ENCODE peak calls at places on chromosomes 12 and 14, in four cellular contexts. O, E, V and Z are unnamed samples.
A peak's percentile ranks its signal among the peaks of the same experiment; 100 is the strongest.

GRCh38 chr12:57497223-57498142 is 9.6 kb downstream of the MARS1 start:
- DNase-seq in O (no peak), E (no peak), V (no peak), Z (no peak)

GRCh38 chr12:121494093-121494787 is 86.6 kb downstream of the KDM2B start:
- DNase-seq in E (peak; percentile 47), O (peak; percentile 44), V (peak; percentile 66), Z (peak; percentile 50)

GRCh38 chr12:28878629-28879028 is 270.4 kb upstream of the FAR2 start:
- DNase-seq in E (no peak), V (no peak), O (no peak), Z (no peak)

GRCh38 chr12:40175489-40175888 is 49.3 kb upstream of the LRRK2 start:
- DNase-seq in V (no peak), E (no peak), O (no peak), Z (no peak)

GRCh38 chr12:93387780-93388179 is 10.1 kb downstream of the NUDT4 start:
- DNase-seq in O (no peak), V (no peak), E (no peak), Z (no peak)

GRCh38 chr12:132284618-132285310 is 44.6 kb downstream of the GALNT9 start:
- DNase-seq in V (no peak), E (no peak), O (no peak), Z (no peak)

GRCh38 chr12:95004610-95005009 is 1.1 kb upstream of the NDUFA12 start:
- DNase-seq in O (no peak), E (no peak), V (peak; percentile 82), Z (no peak)

GRCh38 chr14:53626771-53627170 is 329.9 kb downstream of the BMP4 start:
- DNase-seq in E (no peak), O (no peak), V (no peak), Z (no peak)

GRCh38 chr14:66645716-66646115 is 137.8 kb downstream of the GPHN start:
- DNase-seq in O (no peak), V (no peak), E (no peak), Z (no peak)

GRCh38 chr12:29519585-29520182 is 22.2 kb upstream of the OVCH1 start:
- DNase-seq in E (no peak), O (no peak), V (peak; percentile 80), Z (no peak)

GRCh38 chr14:77022219-77022852 is 6.2 kb downstream of the IRF2BPL start:
- DNase-seq in V (no peak), E (no peak), O (peak; percentile 58), Z (no peak)

GRCh38 chr14:51824191-51824590 is 36.2 kb upstream of the GNG2 start:
- DNase-seq in V (peak; percentile 6), E (no peak), O (no peak), Z (no peak)

GRCh38 chr12:111339306-111339938 is 29.5 kb downstream of the PHETA1 start:
- DNase-seq in V (no peak), E (no peak), O (no peak), Z (no peak)

GRCh38 chr14:95664546-95664945 is 21.7 kb upstream of the TCL1B start:
- DNase-seq in E (no peak), V (no peak), O (no peak), Z (no peak)

GRCh38 chr12:53963005-53963404 is 8.3 kb downstream of the HOXC12 start:
- DNase-seq in E (no peak), O (no peak), V (no peak), Z (no peak)

GRCh38 chr12:42571327-42572009 is 18.1 kb downstream of the PRICKLE1 start:
- DNase-seq in E (no peak), V (no peak), O (no peak), Z (no peak)

GRCh38 chr14:50399251-50400032 is 2.8 kb upstream of the CDKL1 start:
- DNase-seq in O (peak; percentile 80), E (no peak), V (peak; percentile 63), Z (no peak)

GRCh38 chr12:89949457-89950195 is 241.0 kb upstream of the ATP2B1 start:
- DNase-seq in V (peak; percentile 72), O (peak; percentile 45), E (no peak), Z (no peak)

GRCh38 chr12:4047441-4047840 is 174.2 kb upstream of the PARP11 start:
- DNase-seq in O (no peak), E (no peak), V (no peak), Z (no peak)

GRCh38 chr14:45679852-45680251 is 426.9 kb upstream of the MIS18BP1 start:
- DNase-seq in V (peak; percentile 56), E (no peak), O (no peak), Z (no peak)

GRCh38 chr12:12561305-12562015 is 1.2 kb downstream of the DUSP16 start:
- DNase-seq in V (peak; percentile 78), E (peak; percentile 74), O (peak; percentile 64), Z (peak; percentile 81)

GRCh38 chr14:104717646-104718045 is 6.4 kb upstream of the ADSS1 start:
- DNase-seq in O (no peak), E (no peak), V (no peak), Z (no peak)

GRCh38 chr14:104715416-104715815 is 8.6 kb upstream of the ADSS1 start:
- DNase-seq in E (no peak), O (no peak), V (no peak), Z (no peak)

GRCh38 chr14:104715871-104716270 is 8.2 kb upstream of the ADSS1 start:
- DNase-seq in E (no peak), V (no peak), O (no peak), Z (no peak)

GRCh38 chr14:104718147-104718546 is 5.9 kb upstream of the ADSS1 start:
- DNase-seq in E (no peak), O (no peak), V (no peak), Z (no peak)

DNA sequence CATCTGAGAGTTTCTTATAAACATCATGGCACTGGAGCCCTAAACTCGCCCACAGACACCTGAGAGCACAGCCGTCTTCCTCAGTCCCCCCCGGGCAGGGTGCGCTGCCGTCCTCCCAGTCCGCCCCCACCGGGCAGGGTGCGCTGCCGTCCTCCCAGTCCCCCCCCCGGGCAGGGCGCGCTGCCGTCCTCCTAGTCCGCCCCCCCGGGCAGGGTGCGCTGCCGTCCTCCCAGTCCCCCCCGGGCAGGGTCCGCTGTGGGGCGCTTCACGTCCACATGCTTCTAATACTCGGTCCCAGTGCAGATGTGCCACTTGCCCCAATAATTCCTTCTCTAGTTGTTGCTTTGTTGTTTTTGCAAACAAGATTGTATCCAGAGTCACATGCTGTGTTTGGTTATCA is 6.9 kb upstream of the ADSS1 start:
- DNase-seq in O (no peak), E (no peak), V (no peak), Z (no peak)
- H3K4me3 ChIP-seq in O (no peak overlapping the region), E (no peak overlapping the region), V (no peak overlapping the region), Z (no peak overlapping the region)

DNA sequence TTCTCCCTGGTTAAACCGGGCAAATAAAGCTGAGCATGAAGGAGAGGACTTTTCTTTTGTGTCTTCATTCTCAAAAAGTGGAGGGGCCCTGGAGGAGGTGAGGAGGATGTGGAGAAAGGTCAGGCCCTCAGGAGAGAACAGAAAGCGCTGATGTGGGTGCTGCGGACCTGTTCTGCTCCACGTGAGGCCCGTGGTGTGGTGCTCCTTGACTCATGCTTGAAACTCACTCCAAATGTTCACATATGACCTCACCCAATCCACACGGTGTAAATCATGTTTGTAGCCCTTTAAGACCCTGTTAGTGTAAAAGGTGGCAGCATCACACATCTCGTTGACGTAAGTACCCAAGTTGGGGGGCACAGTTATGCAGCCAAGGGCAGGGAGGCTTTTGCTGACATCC is 126.2 kb downstream of the FOXN3 start:
- DNase-seq in V (no peak), E (no peak), O (no peak), Z (no peak)
- H3K4me1 ChIP-seq in V (no peaks in the 10 kb centered on the region), E (peaks cover 17% of the 10 kb centered on the region), O (no peaks in the 10 kb centered on the region), Z (peaks cover 3% of the 10 kb centered on the region)

DNA sequence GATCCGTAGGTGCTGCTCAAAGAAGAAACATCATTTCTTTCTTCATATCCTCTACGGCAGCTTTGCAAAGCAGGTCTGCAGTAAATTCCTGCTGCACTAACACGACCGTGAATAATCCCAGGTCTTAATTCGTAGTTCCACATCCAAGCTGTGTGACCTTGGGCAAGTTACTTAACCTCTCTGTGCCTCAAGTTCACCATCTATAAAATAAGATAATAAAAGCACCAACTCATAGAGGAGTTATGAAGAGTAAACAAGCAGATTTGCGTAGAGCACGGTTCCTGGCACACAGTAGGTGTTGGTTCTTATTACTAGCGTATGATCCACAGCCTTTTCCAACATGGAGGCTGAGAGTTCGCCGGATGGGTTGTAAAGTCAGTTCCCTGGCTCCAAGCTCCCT is 3.6 kb downstream of the NCOR2 start:
- DNase-seq in E (no peak), O (no peak), V (no peak), Z (no peak)
- H3K4me3 ChIP-seq in E (no peak overlapping the region), O (no peak overlapping the region), V (no peak overlapping the region), Z (no peak overlapping the region)

GRCh38 chr12:6769681-6770080 is 2.6 kb upstream of the LAG3 start:
- DNase-seq in V (no peak), O (no peak), E (no peak), Z (no peak)
- H3K4me1 ChIP-seq in V (peaks cover 23% of the 10 kb centered on the region), O (peaks cover 55% of the 10 kb centered on the region), E (peaks cover 40% of the 10 kb centered on the region), Z (no peaks in the 10 kb centered on the region)

DNA sequence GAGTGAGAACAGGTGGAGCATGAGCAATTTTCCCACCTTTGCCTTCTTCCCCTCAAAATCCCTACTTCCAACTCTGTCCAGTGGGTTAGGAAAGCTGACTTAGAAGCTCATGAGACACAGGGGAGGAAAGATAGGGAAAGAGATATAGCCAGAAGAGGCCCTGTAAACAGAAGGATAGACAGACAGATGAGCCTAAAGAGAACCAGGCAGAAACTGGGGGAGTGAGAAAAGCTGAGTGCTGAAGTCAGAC is 5.0 kb downstream of the AJUBA start:
- DNase-seq in E (no peak), V (no peak), O (no peak), Z (no peak)
- H3K4me3 ChIP-seq in E (no peak overlapping the region), V (no peak overlapping the region), O (no peak overlapping the region), Z (no peak overlapping the region)

GRCh38 chr12:22287056-22287455 is 47.5 kb downstream of the ST8SIA1 start:
- DNase-seq in E (no peak), O (no peak), V (no peak), Z (no peak)
- H3K4me1 ChIP-seq in E (peaks cover 8% of the 10 kb centered on the region), O (no peaks in the 10 kb centered on the region), V (peaks cover 43% of the 10 kb centered on the region), Z (peaks cover 3% of the 10 kb centered on the region)

DNA sequence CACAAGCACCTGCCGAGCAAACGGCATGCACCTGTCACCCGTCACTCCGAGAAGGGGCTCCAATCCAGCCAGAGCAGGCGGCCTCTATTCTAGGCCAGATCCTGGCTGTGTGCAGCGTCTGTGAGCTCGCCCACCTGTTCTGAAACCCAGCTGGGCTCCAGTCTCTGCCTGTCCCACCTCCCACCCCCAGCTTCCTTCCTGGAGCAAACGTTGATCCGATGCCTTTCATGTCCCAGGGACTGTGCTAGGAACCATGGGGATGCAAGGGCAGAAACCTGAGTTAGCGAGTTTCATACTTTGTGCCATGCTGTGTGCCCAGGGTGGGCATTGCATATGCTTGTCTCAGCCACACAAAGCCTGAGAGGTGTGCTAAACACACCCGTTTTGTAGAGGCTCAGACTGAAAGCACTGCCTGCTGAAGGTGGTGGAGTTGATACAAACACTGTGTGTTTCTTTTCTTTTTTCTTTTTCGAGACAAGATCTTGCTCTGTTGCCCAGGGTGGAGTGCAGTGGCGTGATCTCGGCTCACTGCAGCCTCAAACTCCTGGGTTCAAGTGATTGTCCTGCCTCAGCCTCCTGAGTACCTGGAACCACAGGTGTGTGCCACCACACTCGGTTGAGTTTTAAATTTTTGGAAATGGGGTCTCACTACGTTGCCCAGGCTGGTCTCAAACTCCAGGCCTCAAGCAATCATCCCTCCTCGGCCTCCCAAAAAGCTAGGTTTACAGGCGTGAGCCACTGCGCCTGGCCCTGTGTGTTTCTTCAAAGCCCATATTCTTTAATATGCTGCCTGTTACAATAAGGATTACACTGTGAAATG is 84.1 kb upstream of the MED13L start:
- DNase-seq in V (no peak), E (no peak), O (peak; percentile 58), Z (no peak)
- H3K4me3 ChIP-seq in V (no peak overlapping the region), E (no peak overlapping the region), O (no peak overlapping the region), Z (no peak overlapping the region)